ENCODE peak calls at places on chromosome 18, in eight cellular contexts. D is kidney; W is CD4-positive, alpha-beta T cell; S is WERI-Rb-1; O is neural crest cell; U is AG09309; I is GM13977; V is heart right ventricle. A is an unnamed sample.

GRCh38 chr18:64032312-64032711 is 62.4 kb downstream of the SERPINB8 start:
- DNase-seq in D (no peak), W (no peak), S (no peak), O (no peak), U (no peak), I (no peak), V (no peak), A (no peak)

GRCh38 chr18:9433616-9434239 is 41.6 kb upstream of the RALBP1 start:
- DNase-seq in D (no peak), W (no peak), S (peak; percentile 80), O (no peak), U (no peak), I (peak; percentile 53), V (no peak), A (no peak)

GRCh38 chr18:79801641-79802040 is 3.9 kb downstream of the KCNG2 start:
- DNase-seq in D (peak; percentile 45), W (no peak), S (no peak), O (no peak), U (no peak), I (no peak), V (no peak), A (no peak)

GRCh38 chr18:22164337-22165048 is 4.9 kb upstream of the GATA6 start:
- DNase-seq in D (no peak), W (no peak), S (no peak), O (no peak), U (no peak), I (no peak), V (no peak), A (no peak)

GRCh38 chr18:30572214-30572613 is 470.3 kb downstream of the DSC3 start:
- DNase-seq in D (no peak), W (no peak), S (no peak), O (no peak), U (no peak), I (no peak), V (no peak), A (no peak)

GRCh38 chr18:35481960-35482366 is 15.8 kb downstream of the INO80C start:
- DNase-seq in D (no peak), W (no peak), S (no peak), O (no peak), U (no peak), I (no peak), V (no peak), A (no peak)

GRCh38 chr18:11412790-11413189 is 196.6 kb upstream of the SLC35G4 start:
- DNase-seq in D (no peak), W (no peak), S (no peak), O (no peak), U (peak; percentile 16), I (no peak), V (no peak), A (no peak)

GRCh38 chr18:3595282-3596273 is 145.6 kb downstream of the TGIF1 start:
- DNase-seq in D (no peak), W (no peak), S (no peak), O (no peak), U (peak; percentile 92), I (peak; percentile 55), V (no peak), A (no peak)

GRCh38 chr18:9260388-9261380 is 73.9 kb upstream of the TWSG1 start:
- DNase-seq in D (no peak), W (no peak), S (no peak), O (no peak), U (no peak), I (no peak), V (no peak), A (no peak)

DNA sequence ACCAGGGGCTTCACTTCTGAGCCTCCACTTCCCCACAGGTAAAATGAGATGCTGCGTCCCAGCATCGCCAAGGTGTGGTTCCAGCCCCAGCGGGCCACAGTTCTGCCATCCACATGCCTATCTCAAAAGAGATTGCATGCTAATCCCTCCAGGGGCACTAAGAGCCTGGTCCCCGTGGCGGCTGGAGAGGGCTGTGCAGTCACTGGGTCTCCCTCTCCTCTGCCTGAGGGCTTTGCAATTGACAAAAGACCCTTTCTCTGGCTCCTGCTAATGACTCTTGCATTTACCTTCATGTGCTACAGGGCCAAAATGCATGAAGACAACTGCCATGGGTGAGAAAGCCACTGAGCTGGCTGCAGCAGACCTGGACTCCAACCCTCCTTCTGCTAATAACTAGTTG is 18.5 kb downstream of the ZBTB7C start:
- DNase-seq in D (no peak), W (no peak), S (no peak), O (no peak), U (no peak), I (no peak), V (no peak), A (no peak)
- TF ChIP-seq CTCF in D (no peak), W (no peak), S (no peak), O (no peak), U (no peak), I (no peak), V (no peak), A (no peak)

GRCh38 chr18:76937597-76937996 is 115.2 kb downstream of the ZNF236 start:
- DNase-seq in D (no peak), W (no peak), S (no peak), O (no peak), U (no peak), I (no peak), V (no peak), A (no peak)
- TF ChIP-seq CTCF in D (no peak), W (no peak), S (no peak), O (peak; percentile 14), U (peak; percentile 25), I (no peak), V (no peak), A (no peak)

GRCh38 chr18:56003651-56004050 is 415.7 kb upstream of the TCF4 start:
- DNase-seq in D (no peak), W (no peak), S (no peak), O (no peak), U (no peak), I (no peak), V (no peak), A (no peak)

GRCh38 chr18:56003009-56003408 is 415.0 kb upstream of the TCF4 start:
- DNase-seq in D (no peak), W (no peak), S (no peak), O (no peak), U (no peak), I (no peak), V (no peak), A (no peak)

GRCh38 chr18:56000041-56000440 is 412.0 kb upstream of the TCF4 start:
- DNase-seq in D (no peak), W (no peak), S (no peak), O (no peak), U (no peak), I (no peak), V (no peak), A (no peak)

GRCh38 chr18:55999641-56000040 is 411.6 kb upstream of the TCF4 start:
- DNase-seq in D (no peak), W (no peak), S (no peak), O (no peak), U (peak; percentile 27), I (no peak), V (no peak), A (no peak)

GRCh38 chr18:56001576-56001975 is 413.6 kb upstream of the TCF4 start:
- DNase-seq in D (no peak), W (no peak), S (no peak), O (no peak), U (no peak), I (no peak), V (no peak), A (no peak)
- TF ChIP-seq CTCF in D (no peak), W (no peak), S (peak; percentile 1), O (no peak), U (no peak), I (no peak), V (no peak), A (no peak)

DNA sequence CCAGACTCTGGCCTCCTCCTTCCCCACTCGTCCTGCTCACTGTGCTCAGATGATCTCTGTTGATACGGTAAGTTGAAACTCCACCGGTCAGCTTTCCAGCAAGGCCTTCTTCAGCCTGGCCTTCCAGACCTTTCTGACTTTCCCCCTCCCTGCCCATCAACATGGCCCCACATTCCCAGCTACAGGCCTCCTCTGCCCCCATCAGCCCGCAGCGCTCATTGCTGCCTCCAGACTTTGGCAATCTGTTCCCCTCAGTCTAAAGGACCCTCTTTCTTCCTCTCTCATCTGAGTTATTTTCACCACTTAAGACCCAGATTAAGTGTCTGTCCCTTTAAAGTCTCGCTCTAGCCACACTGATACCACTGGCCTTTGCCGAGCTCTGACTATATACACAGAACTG is 10.6 kb downstream of the LOXHD1 start:
- DNase-seq in D (no peak), W (no peak), S (no peak), O (no peak), U (no peak), I (no peak), V (no peak), A (no peak)
- TF ChIP-seq CTCF in D (no peak), W (no peak), S (peak; percentile 63), O (no peak), U (no peak), I (no peak), V (no peak), A (no peak)

DNA sequence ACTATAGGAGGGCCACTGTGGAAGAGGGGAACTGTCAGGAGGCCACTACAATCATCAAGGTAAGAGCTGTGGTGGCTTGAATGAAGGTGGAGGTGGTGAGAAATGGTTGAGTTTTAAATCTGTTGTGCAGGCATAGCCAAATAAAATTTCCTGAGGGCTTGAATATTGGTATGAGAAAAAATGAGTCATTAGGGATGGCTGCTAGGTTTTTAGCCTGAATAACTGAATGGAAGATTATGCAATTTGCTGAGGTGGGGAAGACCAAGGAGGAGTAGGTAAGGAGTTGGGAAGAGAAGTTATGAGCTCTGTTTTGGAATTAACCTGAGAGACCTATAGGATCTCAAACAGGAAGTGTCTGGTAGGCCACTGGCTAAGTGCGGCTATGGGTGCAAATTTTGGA is 84.0 kb downstream of the KLHL14 start:
- DNase-seq in D (no peak), W (no peak), S (no peak), O (no peak), U (no peak), I (no peak), V (no peak), A (no peak)
- TF ChIP-seq CTCF in D (no peak), W (no peak), S (no peak), O (no peak), U (no peak), I (no peak), V (no peak), A (no peak)

DNA sequence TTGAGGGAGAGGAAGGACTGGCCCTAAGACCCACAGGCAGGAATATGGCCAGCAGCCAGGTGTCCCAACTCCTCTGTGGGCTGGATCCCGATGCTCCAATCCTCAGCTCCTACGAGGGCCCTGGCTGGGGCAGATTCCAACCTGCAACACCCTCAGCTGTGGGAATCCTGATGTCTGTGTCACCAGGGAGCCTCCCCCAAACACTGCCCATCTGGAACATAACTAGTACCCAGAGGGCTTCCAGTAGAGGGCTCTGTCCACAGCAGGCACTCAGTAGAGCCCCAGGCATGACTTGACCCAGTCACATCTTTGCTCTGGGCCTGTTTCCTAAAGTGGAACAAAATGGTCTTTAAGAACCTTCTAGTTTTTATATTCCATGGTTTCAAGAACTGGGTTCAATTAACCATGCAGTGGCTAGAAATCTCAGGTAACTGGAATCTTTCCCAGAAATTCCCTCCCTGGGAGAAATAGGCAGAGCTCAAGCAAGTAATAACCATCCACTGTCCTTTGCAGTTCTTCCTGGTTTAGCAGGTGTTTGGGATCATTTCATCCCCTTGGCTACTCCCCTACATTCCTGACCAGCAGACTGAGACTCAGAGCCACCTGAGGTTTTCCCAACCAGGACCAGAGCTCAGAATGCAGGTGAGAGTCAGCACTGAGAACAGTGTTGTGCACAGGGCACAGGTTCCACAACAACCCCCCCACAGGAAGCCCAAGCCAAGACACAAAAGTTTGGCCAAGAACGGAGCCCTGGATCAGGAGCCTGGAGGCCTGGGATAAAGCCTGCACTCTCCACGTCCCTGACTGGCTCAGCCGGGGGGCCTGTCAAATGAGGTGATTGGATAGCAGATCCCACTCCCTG is 20.8 kb upstream of the LOXHD1 start:
- DNase-seq in D (no peak), W (no peak), S (no peak), O (no peak), U (no peak), I (peak; percentile 46), V (no peak), A (no peak)
- TF ChIP-seq CTCF in D (no peak), W (no peak), S (peak; percentile 67), O (no peak), U (peak; percentile 30), I (peak; percentile 19), V (no peak), A (no peak)

A was measured in D721Med.